ENCODE peak calls at places on chromosomes 1 and 21, in eight cellular contexts. Q is GM12878; W is head of caudate nucleus; N is HAP-1; D is stimulated activated effector memory CD8-positive, alpha-beta T cell treated with anti-CD3 and anti-CD28 coated beads, Interleukin-12 subunit alpha, Interleukin-12 subunit beta, amount 100 ng/mL, for 72 hours; K is stimulated activated CD4-positive, alpha-beta T cell treated with anti-CD3 and anti-CD28 coated beads, Interleukin-12 subunit alpha, Interleukin-12 subunit beta, amount 100 ng/mL, for 48 hours; X is T-helper 17 cell; E is foreskin fibroblast. R is an unnamed sample.

GRCh38 chr1:47460040-47460439 is 22.2 kb downstream of the FOXD2 start:
- DNase-seq in D (no peak), X (no peak), N (peak; percentile 16), W (no peak), Q (no peak), E (no peak), K (no peak), R (no peak)

GRCh38 chr1:44515416-44515815 is 110.4 kb downstream of the RNF220 start:
- DNase-seq in Q (no peak), K (no peak), D (no peak), N (no peak), X (no peak), E (no peak), W (no peak), R (no peak)

GRCh38 chr1:222182641-222183040 is 365.3 kb downstream of the HHIPL2 start:
- DNase-seq in X (no peak), Q (no peak), D (no peak), E (peak; percentile 52), W (no peak), K (no peak), N (no peak), R (no peak)

GRCh38 chr1:5349526-5349925 is 642.7 kb downstream of the NPHP4 start:
- DNase-seq in K (no peak), X (no peak), Q (no peak), N (no peak), W (no peak), E (no peak), D (no peak), R (no peak)

GRCh38 chr1:185369786-185370185 is 52.7 kb upstream of the IVNS1ABP start:
- DNase-seq in X (no peak), E (no peak), N (no peak), W (no peak), K (no peak), D (no peak), Q (no peak), R (no peak)

GRCh38 chr1:208207388-208208131 is 36.6 kb downstream of the PLXNA2 start:
- DNase-seq in W (no peak), Q (no peak), D (no peak), N (no peak), E (peak; percentile 96), K (no peak), X (no peak), R (no peak)

GRCh38 chr1:234608720-234609527 is 1.1 kb downstream of the IRF2BP2 start:
- DNase-seq in E (no peak), N (no peak), W (peak; percentile 49), D (peak; percentile 81), Q (no peak), X (peak; percentile 62), K (peak; percentile 45), R (peak; percentile 21)

GRCh38 chr1:207841907-207842306 is 69.0 kb downstream of the CD34 start:
- DNase-seq in D (no peak), E (no peak), W (no peak), N (no peak), X (no peak), K (no peak), Q (no peak), R (no peak)

GRCh38 chr1:213786683-213787082 is 201.1 kb upstream of the PROX1 start:
- DNase-seq in D (no peak), W (no peak), Q (no peak), N (no peak), K (no peak), E (no peak), X (no peak), R (no peak)

GRCh38 chr1:201112173-201112731 is at the start of gene CACNA1S:
- DNase-seq in N (no peak), K (no peak), D (no peak), W (no peak), Q (no peak), X (no peak), E (no peak), R (no peak)

GRCh38 chr1:34744851-34745250 is 10.0 kb upstream of the GJB5 start:
- DNase-seq in W (peak; percentile 45), X (no peak), K (no peak), Q (no peak), N (no peak), E (no peak), D (no peak), R (no peak)

GRCh38 chr1:23436520-23437354 is 12.2 kb upstream of the TCEA3 start:
- DNase-seq in W (no peak), N (no peak), Q (no peak), D (no peak), X (no peak), E (no peak), K (no peak), R (no peak)

GRCh38 chr1:151047591-151047924 is at the start of gene C1orf56:
- DNase-seq in E (peak; percentile 60), D (peak; percentile 73), X (peak; percentile 41), W (peak; percentile 68), K (no peak), Q (no peak), N (peak; percentile 47), R (peak; percentile 46)

GRCh38 chr1:3736708-3737107 is 15.5 kb upstream of the CCDC27 start:
- DNase-seq in D (no peak), N (no peak), X (no peak), K (no peak), Q (no peak), E (no peak), W (no peak), R (no peak)

GRCh38 chr1:114108741-114109255 is 44.9 kb downstream of the SYT6 start:
- DNase-seq in E (no peak), K (no peak), N (no peak), X (no peak), D (no peak), Q (peak; percentile 55), W (no peak), R (peak; percentile 55)

GRCh38 chr1:9239622-9240401 is 5.2 kb downstream of the H6PD start:
- DNase-seq in N (no peak), E (no peak), Q (no peak), W (peak; percentile 35), D (peak; percentile 66), K (peak; percentile 48), X (no peak), R (peak; percentile 7)

GRCh38 chr1:184428604-184429003 is 41.8 kb downstream of the C1orf21 start:
- DNase-seq in D (no peak), K (no peak), E (no peak), W (no peak), N (no peak), X (no peak), Q (no peak), R (no peak)

GRCh38 chr1:54763814-54764131 is 550 bp downstream of the PARS2 start:
- DNase-seq in X (no peak), D (no peak), K (peak; percentile 2), W (no peak), E (no peak), Q (no peak), N (peak; percentile 4), R (no peak)

GRCh38 chr21:46099476-46099875 is 1.6 kb downstream of the COL6A2 start:
- DNase-seq in Q (no peak), X (peak; percentile 9), W (no peak), K (no peak), E (no peak), D (peak; percentile 45), N (no peak), R (no peak)

GRCh38 chr21:39593522-39593921 is 19.2 kb upstream of the B3GALT5 start:
- DNase-seq in W (no peak), N (no peak), K (no peak), E (no peak), D (no peak), X (no peak), Q (no peak), R (no peak)

GRCh38 chr1:107139833-107140702 is 771 bp upstream of the NTNG1 start:
- DNase-seq in Q (no peak), X (no peak), D (peak; percentile 51), K (no peak), E (peak; percentile 89), W (peak; percentile 32), N (no peak), R (peak; percentile 56)

R was measured in T1000.